ENCODE peak calls at places on chromosomes 2 and 18, in ten cellular contexts. L is K562; S is Peyer's patch; Z is PC-9; M is OCI-LY7; U is CD8-positive, alpha-beta memory T cell; V is A549; R is psoas muscle; T is right lobe of liver; W is ascending aorta. E is an unnamed sample. For H3K4me1 and H3K9me3, the result is how much of the 10 kb centered on the place peaks cover.

GRCh38 chr2:234423884-234424283 is 73.0 kb downstream of the ARL4C start:
- DNase-seq in L (no peak), S (no peak), Z (no peak), M (no peak), U (peak), V (no peak), R (no peak), T (no peak), W (no peak), E (no peak)

GRCh38 chr18:77478619-77479018 is 229.0 kb downstream of the GALR1 start:
- DNase-seq in L (no peak), S (no peak), Z (no peak), M (no peak), U (no peak), V (no peak), R (peak), T (no peak), W (no peak), E (no peak)

GRCh38 chr2:169928463-169928864 is 101.2 kb downstream of the UBR3 start:
- DNase-seq in L (no peak), S (no peak), Z (no peak), M (peak), U (peak), V (peak), R (no peak), T (no peak), W (no peak), E (no peak)

GRCh38 chr2:98704499-98705332 is 26.2 kb downstream of the MGAT4A start:
- DNase-seq in L (no peak), S (peak), Z (no peak), M (no peak), U (no peak), V (no peak), R (no peak), T (no peak), W (no peak), E (no peak)

GRCh38 chr18:79600596-79600995 is 79.0 kb upstream of the CTDP1 start:
- DNase-seq in L (no peak), S (peak), Z (no peak), M (no peak), U (no peak), V (no peak), R (no peak), T (no peak), W (no peak), E (no peak)

GRCh38 chr2:212958757-212959295 is 192.6 kb downstream of the IKZF2 start:
- DNase-seq in L (no peak), S (no peak), Z (no peak), M (no peak), U (peak), V (no peak), R (no peak), T (no peak), W (no peak), E (no peak)

GRCh38 chr2:236019434-236019833 is 148.8 kb downstream of the GBX2 start:
- DNase-seq in L (no peak), S (no peak), Z (no peak), M (no peak), U (no peak), V (no peak), R (no peak), T (no peak), W (no peak), E (no peak)

GRCh38 chr2:219441451-219442205 is 7.0 kb downstream of the SPEG start:
- DNase-seq in L (peak), S (peak), Z (peak), M (peak), U (peak), V (peak), R (peak), T (no peak), W (peak), E (no peak)

GRCh38 chr2:117536139-117536538 is 278.4 kb upstream of the DDX18 start:
- DNase-seq in L (no peak), S (no peak), Z (no peak), M (peak), U (no peak), V (peak), R (no peak), T (no peak), W (no peak), E (peak)

GRCh38 chr18:55779711-55780590 is 192.0 kb upstream of the TCF4 start:
- DNase-seq in L (no peak), S (peak), Z (no peak), M (peak), U (no peak), V (no peak), R (peak), T (peak), W (no peak), E (no peak)

GRCh38 chr2:64202206-64202864 is 58.1 kb upstream of the PELI1 start:
- DNase-seq in L (no peak), S (no peak), Z (no peak), M (no peak), U (no peak), V (peak), R (no peak), T (no peak), W (no peak), E (no peak)

GRCh38 chr18:56034954-56035353 is 447.0 kb upstream of the TCF4 start:
- DNase-seq in L (no peak), S (no peak), Z (no peak), M (no peak), U (no peak), V (no peak), R (no peak), T (no peak), W (no peak), E (no peak)

GRCh38 chr2:187453078-187453641 is 5.1 kb upstream of the CALCRL start:
- DNase-seq in L (no peak), S (no peak), Z (no peak), M (no peak), U (no peak), V (peak), R (no peak), T (no peak), W (no peak), E (no peak)

GRCh38 chr2:230920167-230920566 is 4.9 kb downstream of the GPR55 start:
- DNase-seq in L (no peak), S (no peak), Z (no peak), M (no peak), U (no peak), V (no peak), R (no peak), T (no peak), W (no peak), E (no peak)

GRCh38 chr2:174492963-174493431 is 6.2 kb upstream of the GPR155 start:
- DNase-seq in L (no peak), S (no peak), Z (no peak), M (peak), U (peak), V (no peak), R (no peak), T (no peak), W (no peak), E (no peak)

GRCh38 chr2:145829931-145830330 is 1310.0 kb upstream of the ZEB2 start:
- DNase-seq in L (no peak), S (no peak), Z (no peak), M (no peak), U (no peak), V (no peak), R (no peak), T (no peak), W (no peak), E (no peak)

GRCh38 chr2:115610888-115611287 is 1168.4 kb downstream of the DPP10 start:
- DNase-seq in L (no peak), S (no peak), Z (no peak), M (no peak), U (no peak), V (no peak), R (no peak), T (no peak), W (no peak), E (no peak)

GRCh38 chr18:59303006-59303405 is 15.4 kb downstream of the CPLX4 start:
- DNase-seq in L (no peak), S (no peak), Z (no peak), M (no peak), U (no peak), V (no peak), R (no peak), T (no peak), W (no peak), E (no peak)

GRCh38 chr2:45786831-45787357 is 135.4 kb downstream of the PRKCE start:
- DNase-seq in L (no peak), S (no peak), Z (no peak), M (no peak), U (no peak), V (no peak), R (no peak), T (no peak), W (no peak), E (no peak)

GRCh38 chr2:215572341-215572848 is 136.5 kb upstream of the FN1 start:
- DNase-seq in L (no peak), S (no peak), Z (no peak), M (no peak), U (no peak), V (no peak), R (no peak), T (no peak), W (no peak), E (no peak)

GRCh38 chr2:217954469-217954868 is 48.3 kb downstream of the TNS1 start:
- DNase-seq in L (no peak), S (peak), Z (peak), M (no peak), U (no peak), V (no peak), R (no peak), T (peak), W (peak), E (no peak)

GRCh38 chr2:53880756-53881155 is 21.0 kb upstream of the GPR75 start:
- DNase-seq in L (no peak), S (no peak), Z (no peak), M (no peak), U (no peak), V (no peak), R (no peak), T (no peak), W (no peak), E (no peak)

GRCh38 chr18:63799164-63799563 is 23.9 kb downstream of the SERPINB7 start:
- DNase-seq in L (no peak), S (no peak), Z (no peak), M (no peak), U (no peak), V (no peak), R (no peak), T (no peak), W (no peak), E (no peak)

GRCh38 chr2:30690126-30690561 is 117.1 kb downstream of the CAPN13 start:
- DNase-seq in L (no peak), S (no peak), Z (no peak), M (no peak), U (no peak), V (no peak), R (no peak), T (no peak), W (peak), E (no peak)

GRCh38 chr2:235127909-235128308 is 176.1 kb downstream of the SH3BP4 start:
- DNase-seq in L (no peak), S (no peak), Z (no peak), M (no peak), U (no peak), V (no peak), R (no peak), T (no peak), W (no peak), E (no peak)

GRCh38 chr18:14941792-14942191 is 193.8 kb downstream of the ANKRD30B start:
- DNase-seq in L (no peak), S (no peak), Z (no peak), M (no peak), U (no peak), V (no peak), R (no peak), T (no peak), W (peak), E (no peak)

GRCh38 chr2:153476491-153477095 is 2.0 kb downstream of the RPRM start:
- DNase-seq in L (no peak), S (no peak), Z (no peak), M (no peak), U (no peak), V (no peak), R (no peak), T (no peak), W (no peak), E (no peak)

GRCh38 chr2:170820647-170821630 is 4.3 kb downstream of the GAD1 start:
- DNase-seq in L (peak), S (no peak), Z (no peak), M (no peak), U (peak), V (no peak), R (no peak), T (no peak), W (no peak), E (no peak)

GRCh38 chr2:134739879-134740301 is 21.1 kb upstream of the TMEM163 start:
- DNase-seq in L (no peak), S (no peak), Z (peak), M (peak), U (no peak), V (no peak), R (no peak), T (no peak), W (no peak), E (no peak)

GRCh38 chr2:164015328-164016123 is 279.7 kb upstream of the FIGN start:
- DNase-seq in L (no peak), S (no peak), Z (no peak), M (no peak), U (no peak), V (no peak), R (peak), T (no peak), W (peak), E (no peak)

GRCh38 chr18:11419336-11419735 is 190.1 kb upstream of the SLC35G4 start:
- DNase-seq in L (no peak), S (no peak), Z (no peak), M (no peak), U (no peak), V (no peak), R (no peak), T (no peak), W (no peak), E (no peak)

GRCh38 chr18:77143196-77143595 is 10.6 kb upstream of the MBP start:
- DNase-seq in L (no peak), S (peak), Z (no peak), M (peak), U (no peak), V (no peak), R (no peak), T (no peak), W (no peak), E (no peak)

GRCh38 chr2:176491172-176491904 is 222.1 kb downstream of the MTX2 start:
- DNase-seq in L (peak), S (no peak), Z (peak), M (peak), U (peak), V (no peak), R (peak), T (no peak), W (peak), E (no peak)

GRCh38 chr2:46364797-46365457 is 67.7 kb downstream of the EPAS1 start:
- DNase-seq in L (peak), S (no peak), Z (peak), M (peak), U (peak), V (peak), R (no peak), T (no peak), W (no peak), E (peak)

GRCh38 chr2:176003958-176004357 is 1.9 kb upstream of the LNPK start:
- DNase-seq in L (no peak), S (no peak), Z (no peak), M (no peak), U (no peak), V (no peak), R (no peak), T (no peak), W (no peak), E (no peak)

GRCh38 chr18:51621103-51621969 is 423.9 kb upstream of the MEX3C start:
- DNase-seq in L (peak), S (no peak), Z (peak), M (peak), U (no peak), V (peak), R (no peak), T (no peak), W (no peak), E (peak)

GRCh38 chr2:172285010-172285621 is 142.3 kb upstream of the ITGA6 start:
- DNase-seq in L (no peak), S (no peak), Z (peak), M (no peak), U (no peak), V (no peak), R (no peak), T (no peak), W (no peak), E (no peak)

GRCh38 chr2:109157563-109158105 is 28.6 kb downstream of the SH3RF3 start:
- DNase-seq in L (no peak), S (no peak), Z (no peak), M (no peak), U (no peak), V (no peak), R (no peak), T (no peak), W (no peak), E (no peak)

GRCh38 chr2:85157345-85157744 is 24.2 kb downstream of the TCF7L1 start:
- DNase-seq in L (no peak), S (peak), Z (no peak), M (no peak), U (no peak), V (no peak), R (no peak), T (no peak), W (no peak), E (no peak)

GRCh38 chr2:85152895-85153294 is 19.7 kb downstream of the TCF7L1 start:
- DNase-seq in L (no peak), S (no peak), Z (no peak), M (no peak), U (no peak), V (no peak), R (no peak), T (no peak), W (no peak), E (no peak)

GRCh38 chr2:85156141-85156540 is 22.9 kb downstream of the TCF7L1 start:
- DNase-seq in L (no peak), S (peak), Z (no peak), M (no peak), U (no peak), V (no peak), R (no peak), T (no peak), W (no peak), E (no peak)

GRCh38 chr2:85151026-85151425 is 17.8 kb downstream of the TCF7L1 start:
- DNase-seq in L (no peak), S (no peak), Z (no peak), M (no peak), U (no peak), V (no peak), R (no peak), T (no peak), W (no peak), E (no peak)

GRCh38 chr2:85154048-85154753 is 21.0 kb downstream of the TCF7L1 start:
- DNase-seq in L (no peak), S (no peak), Z (no peak), M (no peak), U (no peak), V (no peak), R (no peak), T (no peak), W (no peak), E (no peak)
- H3K27ac ChIP-seq in L (no peak), S (no peak), Z (no peak), M (no peak), U (no peak), V (no peak), R (no peak), T (no peak), W (no peak), E (no peak)

DNA sequence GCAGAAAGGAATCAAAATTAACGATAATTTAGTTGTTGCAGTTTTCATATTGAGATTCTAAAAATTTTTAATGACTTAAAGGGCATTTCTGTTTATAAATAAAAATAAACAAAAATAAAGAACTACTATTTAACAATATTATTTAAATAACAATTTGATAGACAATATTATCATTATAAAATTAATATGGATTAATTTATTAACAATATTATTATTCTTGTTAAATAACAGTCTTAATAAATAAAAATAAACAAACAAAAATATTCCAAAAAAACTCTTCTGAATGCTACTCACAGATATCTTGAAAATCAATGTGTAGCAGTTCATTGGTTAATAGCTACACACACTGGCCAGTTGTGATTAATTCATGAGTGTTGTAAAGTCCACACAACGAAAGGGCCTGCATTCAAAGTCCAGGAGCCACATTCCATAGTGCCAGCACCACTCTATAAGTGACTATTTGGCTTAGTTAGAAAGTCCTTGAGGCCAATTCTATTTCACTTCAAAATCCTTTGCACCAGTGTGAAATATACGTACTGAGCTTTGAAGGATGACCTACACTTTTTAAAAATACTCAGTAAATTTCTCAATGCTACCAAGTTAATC is 117.1 kb downstream of the ZNF521 start:
- DNase-seq in L (no peak), S (no peak), Z (no peak), M (no peak), U (no peak), V (no peak), R (no peak), T (no peak), W (no peak), E (no peak)
- H3K4me1 ChIP-seq in L (under half), S (under half), Z (under half), M (under half), U (under half), V (under half), R (under half), T (under half), W (under half), E (under half)

GRCh38 chr2:89819809-89820208 is 1128.3 kb downstream of the RPIA start:
- DNase-seq in L (no peak), S (no peak), Z (no peak), M (no peak), U (no peak), V (no peak), R (no peak), T (no peak), W (no peak), E (no peak)
- H3K9me3 ChIP-seq in L (under half), S (under half), Z (half or more), M (under half), U (under half), V (under half), R (under half), T (under half), W (under half), E (under half)

DNA sequence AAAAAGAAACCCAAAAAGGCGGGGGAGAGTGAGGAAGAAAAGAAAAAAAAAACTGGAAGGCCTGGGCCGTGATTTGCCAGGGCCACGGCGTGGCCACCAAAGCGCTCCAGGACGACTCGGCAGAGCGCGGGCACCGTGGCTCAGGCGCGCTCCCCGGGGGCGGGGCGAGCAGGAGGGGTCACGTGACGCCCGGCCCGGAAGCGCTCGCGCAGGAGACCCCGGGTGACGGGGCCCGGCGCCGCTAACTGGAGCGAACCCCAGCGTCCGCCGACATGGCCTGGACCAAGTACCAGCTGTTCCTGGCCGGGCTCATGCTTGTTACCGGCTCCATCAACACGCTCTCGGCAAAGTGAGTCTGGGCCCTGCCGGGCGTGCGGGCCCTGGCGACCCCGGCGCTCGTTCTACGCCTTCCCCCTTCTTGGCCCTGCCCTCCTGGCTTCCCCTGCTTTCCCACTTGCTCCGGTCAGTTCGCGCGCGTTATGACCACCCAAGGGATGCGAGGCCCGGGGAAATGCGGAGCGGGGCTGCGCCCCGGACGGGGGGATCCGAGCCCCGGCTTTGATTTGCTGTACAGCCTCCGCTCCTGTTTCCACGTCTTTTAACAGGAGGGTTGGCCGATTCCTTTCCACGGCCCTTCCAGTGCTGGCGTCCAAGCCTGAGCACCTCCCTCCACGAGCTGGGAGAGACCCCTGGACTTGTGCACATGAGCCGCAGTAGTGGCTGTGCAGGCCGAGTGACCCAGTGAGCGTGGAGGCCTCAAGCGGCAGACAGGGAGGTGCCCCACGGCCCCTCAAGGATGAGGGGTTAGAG is at the start of gene SLC35F6:
- DNase-seq in L (peak), S (peak), Z (peak), M (peak), U (peak), V (peak), R (peak), T (peak), W (peak), E (no peak)
- H3K27ac ChIP-seq in L (peak), S (peak), Z (peak), M (no peak), U (peak), V (peak), R (peak), T (peak), W (peak), E (no peak)

E was measured in iPS DF 6.9.